ENCODE peak calls at places on chromosomes 2 and 18, in six cellular contexts. W, F, U, H, L and T are unnamed samples.

GRCh38 chr2:47784349-47784851 is 1.5 kb downstream of the MSH6 start:
- DNase-seq in W (peak; percentile 26), F (no peak), U (no peak), H (no peak), L (no peak), T (peak; percentile 20)

GRCh38 chr18:74708169-74708568 is 110.5 kb downstream of the ZNF407 start:
- DNase-seq in W (no peak), F (no peak), U (no peak), H (no peak), L (no peak), T (no peak)

GRCh38 chr2:239299218-239299939 is 101.4 kb downstream of the HDAC4 start:
- DNase-seq in W (no peak), F (peak; percentile 64), U (peak; percentile 27), H (no peak), L (no peak), T (no peak)

GRCh38 chr2:111669928-111670695 is 213.9 kb downstream of the ANAPC1 start:
- DNase-seq in W (no peak), F (no peak), U (no peak), H (no peak), L (no peak), T (no peak)

GRCh38 chr2:120436460-120436739 is 90.5 kb downstream of the INHBB start:
- DNase-seq in W (no peak), F (peak; percentile 66), U (peak; percentile 60), H (no peak), L (no peak), T (no peak)

GRCh38 chr2:162342841-162343240 is 1.1 kb upstream of the GCA start:
- DNase-seq in W (no peak), F (no peak), U (no peak), H (no peak), L (no peak), T (no peak)

GRCh38 chr18:11989174-11989573 is 7.9 kb downstream of the IMPA2 start:
- DNase-seq in W (no peak), F (peak; percentile 52), U (no peak), H (no peak), L (no peak), T (no peak)

GRCh38 chr2:121205321-121205942 is 79.6 kb downstream of the TFCP2L1 start:
- DNase-seq in W (no peak), F (no peak), U (peak; percentile 42), H (no peak), L (no peak), T (no peak)

GRCh38 chr18:62999392-62999791 is 284.1 kb downstream of the PHLPP1 start:
- DNase-seq in W (no peak), F (peak; percentile 95), U (peak; percentile 72), H (no peak), L (no peak), T (no peak)

GRCh38 chr2:146321175-146321574 is 1523.7 kb upstream of the ACVR2A start:
- DNase-seq in W (no peak), F (no peak), U (no peak), H (no peak), L (no peak), T (no peak)

GRCh38 chr2:128424406-128424805 is 105.7 kb upstream of the HS6ST1 start:
- DNase-seq in W (no peak), F (peak; percentile 19), U (no peak), H (no peak), L (no peak), T (no peak)

GRCh38 chr2:232999354-232999753 is 13.7 kb downstream of the NGEF start:
- DNase-seq in W (no peak), F (peak; percentile 26), U (no peak), H (no peak), L (no peak), T (no peak)

GRCh38 chr2:217932661-217933325 is 70.0 kb downstream of the TNS1 start:
- DNase-seq in W (no peak), F (no peak), U (peak; percentile 59), H (no peak), L (no peak), T (no peak)

GRCh38 chr18:73990241-73990640 is 157.4 kb downstream of the FBXO15 start:
- DNase-seq in W (no peak), F (no peak), U (no peak), H (no peak), L (no peak), T (no peak)

GRCh38 chr2:237700583-237701032 is 73.2 kb downstream of the LRRFIP1 start:
- DNase-seq in W (no peak), F (peak; percentile 92), U (peak; percentile 84), H (peak; percentile 68), L (peak; percentile 90), T (peak; percentile 53)

GRCh38 chr2:145380436-145381017 is 860.6 kb upstream of the ZEB2 start:
- DNase-seq in W (no peak), F (no peak), U (no peak), H (no peak), L (no peak), T (no peak)

GRCh38 chr18:65547046-65547445 is 203.8 kb upstream of the CDH7 start:
- DNase-seq in W (no peak), F (no peak), U (no peak), H (no peak), L (no peak), T (no peak)

GRCh38 chr2:43980902-43981301 is 14.9 kb downstream of the LRPPRC start:
- DNase-seq in W (no peak), F (no peak), U (no peak), H (no peak), L (peak; percentile 23), T (no peak)

GRCh38 chr2:65300134-65300771 is 72.6 kb downstream of the ACTR2 start:
- DNase-seq in W (no peak), F (peak; percentile 96), U (peak; percentile 88), H (no peak), L (no peak), T (no peak)

GRCh38 chr2:202109737-202110184 is 36.7 kb downstream of the KIAA2012 start:
- DNase-seq in W (no peak), F (peak; percentile 74), U (peak; percentile 36), H (no peak), L (no peak), T (no peak)

GRCh38 chr2:147511491-147511948 is 333.3 kb upstream of the ACVR2A start:
- DNase-seq in W (no peak), F (peak; percentile 71), U (peak; percentile 58), H (no peak), L (no peak), T (peak; percentile 20)

GRCh38 chr2:219701847-219702634 is 74.6 kb downstream of the SLC4A3 start:
- DNase-seq in W (no peak), F (no peak), U (peak; percentile 62), H (no peak), L (no peak), T (peak; percentile 12)

GRCh38 chr18:58004317-58004716 is 39.7 kb upstream of the NEDD4L start:
- DNase-seq in W (no peak), F (no peak), U (no peak), H (no peak), L (no peak), T (no peak)

GRCh38 chr2:25314514-25315315 is 27.0 kb downstream of the DNMT3A start:
- DNase-seq in W (peak; percentile 59), F (peak; percentile 88), U (peak; percentile 81), H (peak; percentile 57), L (peak; percentile 98), T (peak; percentile 59)

GRCh38 chr2:199602896-199603482 is 145.2 kb upstream of the SATB2 start:
- DNase-seq in W (no peak), F (no peak), U (no peak), H (no peak), L (no peak), T (no peak)

GRCh38 chr2:118988706-118989105 is 46.7 kb downstream of the MARCO start:
- DNase-seq in W (no peak), F (no peak), U (no peak), H (no peak), L (no peak), T (no peak)

GRCh38 chr2:58620127-58620526 is 379.0 kb upstream of the FANCL start:
- DNase-seq in W (no peak), F (no peak), U (no peak), H (no peak), L (no peak), T (no peak)

GRCh38 chr18:44079602-44080001 is 601.1 kb upstream of the SETBP1 start:
- DNase-seq in W (no peak), F (no peak), U (no peak), H (no peak), L (no peak), T (no peak)